ENCODE peak calls at places on chromosome 3, in eight cellular contexts. N is caudate nucleus; O is stimulated activated CD4-positive, alpha-beta T cell treated with anti-CD3 and anti-CD28 coated beads, Interleukin-1b, Interleukin-23, amount 100 ng/mL, for 4 hours; C is Ammon's horn; E is prostate gland; A is amniotic stem cell; L is pancreas; I is HS-5. G is an unnamed sample.

GRCh38 chr3:101134331-101134730 is 141.1 kb upstream of the ABI3BP start:
- DNase-seq in E (no peak), I (no peak), O (no peak), L (no peak), N (no peak), A (no peak), C (no peak), G (no peak)

GRCh38 chr3:98034036-98034435 is 1.1 kb downstream of the GABRR3 start:
- DNase-seq in I (no peak), C (no peak), A (no peak), N (no peak), O (no peak), L (no peak), E (no peak), G (no peak)

GRCh38 chr3:141336672-141337522 is 31.4 kb upstream of the ZBTB38 start:
- DNase-seq in I (peak), C (peak), L (no peak), A (peak), N (no peak), E (no peak), O (no peak), G (no peak)

GRCh38 chr3:30505866-30506517 is 100.4 kb upstream of the TGFBR2 start:
- DNase-seq in E (no peak), N (no peak), O (no peak), A (no peak), C (no peak), L (no peak), I (no peak), G (no peak)

GRCh38 chr3:149967067-149967685 is 3.5 kb downstream of the PFN2 start:
- DNase-seq in I (peak), A (no peak), O (no peak), L (no peak), N (no peak), E (no peak), C (no peak), G (peak)

GRCh38 chr3:194615221-194615620 is 18.0 kb downstream of the TMEM44 start:
- DNase-seq in C (no peak), N (no peak), L (no peak), O (no peak), A (no peak), E (no peak), I (no peak), G (no peak)

GRCh38 chr3:20316238-20316637 is 130.2 kb upstream of the SGO1 start:
- DNase-seq in L (no peak), N (no peak), I (no peak), E (peak), C (peak), A (no peak), O (no peak), G (no peak)

GRCh38 chr3:192915306-192915705 is 2.4 kb downstream of the MB21D2 start:
- DNase-seq in E (no peak), L (no peak), A (no peak), C (peak), O (no peak), I (no peak), N (peak), G (peak)

GRCh38 chr3:35908366-35909232 is 269.3 kb downstream of the ARPP21 start:
- DNase-seq in O (peak), A (peak), N (peak), E (peak), C (peak), L (peak), I (peak), G (peak)

GRCh38 chr3:66502981-66503380 is 2.2 kb upstream of the LRIG1 start:
- DNase-seq in A (no peak), E (no peak), L (no peak), I (no peak), O (no peak), N (no peak), C (no peak), G (no peak)

GRCh38 chr3:32410367-32411246 is 19.0 kb downstream of the CMTM7 start:
- DNase-seq in O (no peak), I (no peak), N (no peak), C (no peak), L (no peak), A (no peak), E (no peak), G (peak)

GRCh38 chr3:38031022-38031994 is 1.9 kb upstream of the PLCD1 start:
- DNase-seq in O (peak), C (no peak), L (no peak), N (no peak), E (peak), I (peak), A (no peak), G (no peak)

GRCh38 chr3:42660131-42660715 is 6.7 kb downstream of the ZBTB47 start:
- DNase-seq in N (no peak), L (peak), I (no peak), C (peak), A (no peak), E (no peak), O (no peak), G (no peak)

GRCh38 chr3:186138272-186138981 is 29.5 kb upstream of the ETV5 start:
- DNase-seq in E (no peak), O (no peak), A (no peak), L (peak), I (no peak), C (peak), N (no peak), G (no peak)

GRCh38 chr3:172107403-172107802 is 68.0 kb downstream of the FNDC3B start:
- DNase-seq in C (no peak), I (no peak), E (no peak), N (no peak), O (no peak), L (no peak), A (no peak), G (no peak)

GRCh38 chr3:112676659-112677234 is 35.8 kb upstream of the CCDC80 start:
- DNase-seq in A (peak), N (peak), I (peak), O (peak), E (no peak), C (peak), L (no peak), G (peak)

GRCh38 chr3:173800154-173800553 is 402.6 kb downstream of the NLGN1 start:
- DNase-seq in L (no peak), O (no peak), I (no peak), A (no peak), N (no peak), E (no peak), C (no peak), G (peak)

GRCh38 chr3:121758727-121759450 is 9.3 kb upstream of the GOLGB1 start:
- DNase-seq in N (no peak), I (no peak), C (no peak), E (no peak), A (no peak), L (no peak), O (no peak), G (no peak)

GRCh38 chr3:16415911-16416310 is 97.6 kb downstream of the RFTN1 start:
- DNase-seq in L (no peak), A (no peak), E (no peak), O (no peak), I (no peak), C (no peak), N (no peak), G (no peak)

GRCh38 chr3:46943237-46944187 is 33.0 kb downstream of the CCDC12 start:
- DNase-seq in A (no peak), N (no peak), L (peak), O (no peak), C (no peak), E (no peak), I (no peak), G (no peak)

GRCh38 chr3:147034359-147034758 is 372.0 kb downstream of the ZIC4 start:
- DNase-seq in I (no peak), L (no peak), C (no peak), E (no peak), N (no peak), A (no peak), O (no peak), G (no peak)

GRCh38 chr3:14774431-14774830 is 44.3 kb upstream of the FGD5 start:
- DNase-seq in E (no peak), C (no peak), O (no peak), L (no peak), N (no peak), A (no peak), I (no peak), G (no peak)

GRCh38 chr3:52537726-52538421 is 1.5 kb downstream of the UQCC5 start:
- DNase-seq in L (no peak), I (no peak), C (no peak), A (no peak), O (no peak), N (no peak), E (no peak), G (no peak)

GRCh38 chr3:66227917-66228316 is 7.1 kb downstream of the SLC25A26 start:
- DNase-seq in I (no peak), A (no peak), O (no peak), N (no peak), E (no peak), L (no peak), C (no peak), G (no peak)

GRCh38 chr3:36212291-36212690 is 168.0 kb upstream of the STAC start:
- DNase-seq in O (no peak), C (no peak), E (no peak), N (no peak), A (no peak), I (peak), L (no peak), G (no peak)

GRCh38 chr3:105394177-105394576 is 27.5 kb downstream of the ALCAM start:
- DNase-seq in E (no peak), N (no peak), O (no peak), C (no peak), A (no peak), I (no peak), L (no peak), G (peak)

GRCh38 chr3:15051531-15051930 is 13.6 kb downstream of the MRPS25 start:
- DNase-seq in O (peak), E (no peak), N (no peak), I (no peak), A (no peak), L (peak), C (peak), G (peak)

GRCh38 chr3:143314291-143315093 is 194.9 kb downstream of the CHST2 start:
- DNase-seq in E (no peak), I (no peak), C (no peak), A (peak), O (no peak), L (no peak), N (no peak), G (no peak)

GRCh38 chr3:142027713-142028112 is 121.6 kb downstream of the TFDP2 start:
- DNase-seq in A (no peak), N (no peak), I (no peak), O (no peak), E (peak), L (no peak), C (peak), G (peak)

GRCh38 chr3:8891774-8892173 is 71.5 kb downstream of the RAD18 start:
- DNase-seq in L (no peak), N (no peak), A (no peak), C (no peak), I (no peak), O (no peak), E (no peak), G (no peak)

GRCh38 chr3:25971736-25972135 is 181.8 kb downstream of the OXSM start:
- DNase-seq in L (no peak), N (no peak), E (no peak), I (no peak), C (no peak), O (no peak), A (no peak), G (no peak)

GRCh38 chr3:57126244-57126643 is 38.9 kb downstream of the IL17RD start:
- DNase-seq in O (no peak), I (no peak), N (no peak), A (no peak), L (no peak), E (no peak), C (no peak), G (peak)

GRCh38 chr3:120524171-120524923 is 71.8 kb upstream of the NDUFB4 start:
- DNase-seq in N (no peak), A (no peak), C (no peak), I (peak), E (no peak), L (no peak), O (no peak), G (no peak)

GRCh38 chr3:43707998-43708397 is 17.3 kb downstream of the ABHD5 start:
- DNase-seq in E (no peak), N (no peak), I (peak), A (peak), L (no peak), C (no peak), O (no peak), G (no peak)

GRCh38 chr3:13042127-13042931 is 30.9 kb downstream of the IQSEC1 start:
- DNase-seq in O (no peak), A (no peak), L (no peak), E (no peak), I (no peak), C (peak), N (peak), G (no peak)

GRCh38 chr3:100359030-100359429 is 24.5 kb downstream of the NIT2 start:
- DNase-seq in C (no peak), N (no peak), O (no peak), L (no peak), I (no peak), E (no peak), A (no peak), G (no peak)

GRCh38 chr3:182596673-182597410 is 196.5 kb upstream of the ATP11B start:
- DNase-seq in A (no peak), O (no peak), C (no peak), I (no peak), E (no peak), N (no peak), L (no peak), G (no peak)

GRCh38 chr3:140186421-140186920 is 251.5 kb downstream of the CLSTN2 start:
- DNase-seq in N (no peak), O (no peak), A (peak), C (peak), L (no peak), E (peak), I (no peak), G (no peak)

GRCh38 chr3:22115581-22115980 is 364.6 kb upstream of the ZNF385D start:
- DNase-seq in N (no peak), C (no peak), L (no peak), A (no peak), E (no peak), I (peak), O (no peak), G (no peak)

GRCh38 chr3:69338891-69339290 is 47.0 kb downstream of the FRMD4B start:
- DNase-seq in C (no peak), N (no peak), E (no peak), I (no peak), A (no peak), L (no peak), O (no peak), G (no peak)